ENCODE peak calls at places on chromosomes 7 and 10, in eight cellular contexts. N is cardiac fibroblast, Q is AG04450, L is mucosa of descending colon, R is OCI-LY7, P is BE2C, O is coronary artery, H is Karpas-422. U is an unnamed sample.

GRCh38 chr7:45404622-45405021 is 169.5 kb upstream of the ADCY1 start:
- DNase-seq in L (no peak), Q (no peak), N (no peak), H (no peak), O (no peak), R (no peak), P (no peak), U (no peak)

GRCh38 chr7:134685250-134685649 is 38.6 kb downstream of the BPGM start:
- DNase-seq in L (no peak), N (no peak), R (no peak), P (no peak), Q (no peak), H (no peak), O (no peak), U (no peak)

GRCh38 chr7:130277763-130278643 is 11.3 kb downstream of the CPA2 start:
- DNase-seq in P (peak), L (no peak), R (no peak), H (no peak), N (peak), O (no peak), Q (no peak), U (no peak)

GRCh38 chr7:51067757-51068156 is 248.9 kb downstream of the COBL start:
- DNase-seq in H (peak), L (no peak), P (peak), N (peak), O (no peak), R (peak), Q (peak), U (peak)

GRCh38 chr7:47371733-47372368 is 210.1 kb downstream of the TNS3 start:
- DNase-seq in L (peak), N (peak), Q (no peak), P (peak), R (no peak), O (no peak), H (no peak), U (no peak)

GRCh38 chr10:13637303-13637856 is 50.6 kb downstream of the PRPF18 start:
- DNase-seq in R (no peak), P (no peak), L (no peak), H (no peak), O (no peak), N (no peak), Q (no peak), U (no peak)

GRCh38 chr10:102004376-102004775 is 51.6 kb downstream of the ARMH3 start:
- DNase-seq in H (no peak), O (no peak), L (no peak), N (peak), P (no peak), Q (peak), R (no peak), U (no peak)

GRCh38 chr7:8190121-8190895 is 71.7 kb downstream of the ICA1 start:
- DNase-seq in O (no peak), N (peak), P (peak), Q (peak), H (peak), L (no peak), R (peak), U (peak)

GRCh38 chr10:74753295-74754211 is 72.8 kb upstream of the KAT6B start:
- DNase-seq in H (no peak), N (no peak), P (no peak), Q (no peak), L (no peak), O (no peak), R (no peak), U (no peak)

GRCh38 chr10:3090914-3091313 is 23.6 kb downstream of the PFKP start:
- DNase-seq in O (no peak), N (peak), H (no peak), R (no peak), P (no peak), L (no peak), Q (no peak), U (no peak)

GRCh38 chr10:21048086-21048485 is 151.0 kb upstream of the NEBL start:
- DNase-seq in Q (no peak), R (no peak), N (no peak), P (no peak), O (no peak), L (no peak), H (peak), U (no peak)

GRCh38 chr7:135994466-135995205 is 17.5 kb upstream of the MTPN start:
- DNase-seq in R (no peak), O (no peak), Q (no peak), H (no peak), P (no peak), N (peak), L (no peak), U (no peak)

GRCh38 chr10:28532223-28532508 is 752 bp upstream of the WAC start:
- DNase-seq in L (peak), R (no peak), P (peak), N (no peak), Q (peak), O (no peak), H (peak), U (no peak)

GRCh38 chr7:157357129-157358040 is 20.6 kb downstream of the DNAJB6 start:
- DNase-seq in H (no peak), R (no peak), N (no peak), P (no peak), Q (no peak), L (no peak), O (no peak), U (no peak)

GRCh38 chr7:93203496-93203895 is 22.8 kb downstream of the HEPACAM2 start:
- DNase-seq in N (no peak), L (no peak), H (no peak), R (no peak), Q (no peak), P (no peak), O (no peak), U (no peak)

GRCh38 chr10:15045380-15045779 is 1.6 kb downstream of the OLAH start:
- DNase-seq in O (no peak), Q (no peak), N (no peak), R (no peak), L (no peak), H (no peak), P (no peak), U (no peak)

GRCh38 chr10:101545898-101546297 is 42.2 kb downstream of the POLL start:
- DNase-seq in P (peak), Q (no peak), L (no peak), N (no peak), H (no peak), R (no peak), O (no peak), U (no peak)

GRCh38 chr7:31336202-31337035 is 4.1 kb downstream of the NEUROD6 start:
- DNase-seq in Q (no peak), L (no peak), O (no peak), N (no peak), H (no peak), R (no peak), P (no peak), U (no peak)

GRCh38 chr10:114272696-114273095 is 33.6 kb downstream of the VWA2 start:
- DNase-seq in O (no peak), Q (no peak), N (no peak), L (no peak), R (no peak), H (no peak), P (no peak), U (no peak)

GRCh38 chr10:44186150-44186549 is 198.7 kb downstream of the CXCL12 start:
- DNase-seq in L (no peak), O (no peak), R (no peak), Q (peak), N (peak), H (no peak), P (no peak), U (no peak)

GRCh38 chr7:30916767-30917166 is 5.1 kb downstream of the AQP1 start:
- DNase-seq in O (no peak), H (no peak), Q (no peak), N (no peak), P (no peak), R (no peak), L (peak), U (no peak)

GRCh38 chr7:28990200-28990960 is 32.2 kb upstream of the TRIL start:
- DNase-seq in P (peak), O (no peak), H (peak), N (peak), Q (no peak), L (no peak), R (no peak), U (no peak)

GRCh38 chr10:94963901-94964300 is 25.4 kb downstream of the CYP2C9 start:
- DNase-seq in O (no peak), L (no peak), H (peak), P (no peak), Q (no peak), R (peak), N (peak), U (no peak)

GRCh38 chr10:18618995-18619394 is 32.4 kb downstream of the NSUN6 start:
- DNase-seq in H (no peak), L (no peak), Q (no peak), P (no peak), O (no peak), N (peak), R (no peak), U (no peak)

GRCh38 chr10:113030453-113030852 is 80.4 kb downstream of the TCF7L2 start:
- DNase-seq in O (peak), N (no peak), H (no peak), L (no peak), P (no peak), Q (no peak), R (no peak), U (no peak)

GRCh38 chr7:23065974-23066373 is 39.6 kb upstream of the KLHL7 start:
- DNase-seq in L (no peak), Q (no peak), R (no peak), O (no peak), N (peak), H (no peak), P (no peak), U (no peak)

GRCh38 chr10:62045765-62046521 is 144.4 kb downstream of the ARID5B start:
- DNase-seq in R (peak), H (no peak), N (peak), Q (peak), P (no peak), L (no peak), O (no peak), U (no peak)

GRCh38 chr7:159093351-159093971 is 51.2 kb downstream of the VIPR2 start:
- DNase-seq in O (peak), R (no peak), Q (no peak), L (no peak), H (no peak), P (no peak), N (no peak), U (no peak)

GRCh38 chr10:80473692-80474596 is 19.8 kb downstream of the TSPAN14 start:
- DNase-seq in R (no peak), O (no peak), Q (no peak), L (no peak), P (no peak), N (no peak), H (no peak), U (no peak)

GRCh38 chr7:22578048-22578770 is 78.2 kb upstream of the STEAP1B start:
- DNase-seq in O (no peak), R (no peak), H (no peak), Q (no peak), N (peak), P (no peak), L (no peak), U (no peak)

GRCh38 chr10:133158756-133159610 is 1.0 kb upstream of the KNDC1 start:
- DNase-seq in O (peak), P (peak), R (no peak), Q (no peak), L (no peak), N (no peak), H (no peak), U (no peak)

GRCh38 chr7:12706900-12707536 is 19.6 kb downstream of the ARL4A start:
- DNase-seq in O (no peak), R (no peak), H (no peak), L (no peak), Q (no peak), N (no peak), P (no peak), U (no peak)

GRCh38 chr7:115293628-115294236 is 371.8 kb downstream of the MDFIC start:
- DNase-seq in N (no peak), R (no peak), Q (no peak), L (no peak), P (no peak), O (no peak), H (no peak), U (no peak)

GRCh38 chr10:25522946-25523608 is 348.3 kb downstream of the GPR158 start:
- DNase-seq in N (peak), O (no peak), H (no peak), Q (no peak), R (no peak), P (peak), L (no peak), U (no peak)

GRCh38 chr10:3774814-3775670 is 10.0 kb downstream of the KLF6 start:
- DNase-seq in O (peak), N (peak), Q (no peak), H (no peak), R (no peak), L (no peak), P (no peak), U (no peak)

GRCh38 chr10:51886438-51887068 is 187.2 kb upstream of the CSTF2T start:
- DNase-seq in H (no peak), Q (peak), O (no peak), N (peak), P (no peak), R (no peak), L (no peak), U (no peak)

DNA sequence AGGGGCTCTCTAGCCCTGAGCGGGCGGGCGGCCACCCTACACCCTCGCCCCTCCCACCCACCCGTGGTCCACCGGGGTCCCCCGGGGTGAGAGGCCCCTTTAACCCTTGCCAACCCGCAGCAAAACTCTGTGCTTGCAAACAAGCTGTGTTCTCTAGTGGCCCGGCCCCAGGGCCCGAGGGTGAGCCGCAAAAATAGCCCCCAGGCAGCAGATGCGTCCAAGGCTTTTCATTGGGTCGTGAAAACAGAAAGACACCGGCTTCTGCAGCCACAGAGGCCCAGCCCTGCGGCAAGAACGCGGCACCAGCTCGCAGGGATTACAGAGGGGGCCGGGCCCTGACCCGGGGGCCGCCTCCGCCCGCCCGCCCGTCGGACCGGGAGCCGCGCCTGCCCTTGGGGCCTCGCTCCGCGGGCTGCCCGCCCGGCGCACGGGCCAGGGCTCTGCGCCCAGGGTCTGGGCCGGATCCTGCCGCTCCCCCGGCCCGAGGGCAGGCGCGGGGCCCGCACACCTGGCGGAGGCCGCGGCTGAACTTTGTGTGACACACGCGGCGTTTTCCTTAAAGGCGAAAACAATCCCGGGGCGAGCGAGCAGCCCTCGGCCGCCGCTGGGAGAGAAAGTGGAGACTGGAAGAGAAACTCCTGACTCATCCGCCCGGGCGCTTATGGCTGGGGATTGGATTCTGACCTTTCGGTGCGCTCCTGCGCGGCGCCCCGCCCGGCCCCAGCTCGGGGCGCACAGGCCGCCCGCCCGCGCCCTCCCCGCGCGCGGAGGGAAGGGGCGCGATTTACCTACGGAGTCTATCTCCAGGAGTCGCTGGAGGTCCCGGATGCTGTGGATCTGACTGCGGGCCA is 2.8 kb downstream of the PDGFA start:
- DNase-seq in Q (no peak), R (no peak), H (no peak), L (peak), P (no peak), O (no peak), N (peak), U (no peak)
- H3K4me3 ChIP-seq in Q (peak), R (no peak), H (no peak), L (peak), P (no peak), O (peak), N (peak), U (no peak)

GRCh38 chr10:65891073-65891981 is 1034.5 kb upstream of the LRRTM3 start:
- DNase-seq in N (no peak), L (no peak), R (no peak), Q (no peak), P (no peak), H (peak), O (no peak), U (no peak)
- H3K4me3 ChIP-seq in N (no peak), L (no peak), R (no peak), Q (no peak), P (no peak), H (peak), O (no peak), U (no peak)

GRCh38 chr7:36285276-36285675 is 104.4 kb upstream of the ANLN start:
- DNase-seq in H (no peak), Q (no peak), L (no peak), P (no peak), R (no peak), O (no peak), N (no peak), U (no peak)

GRCh38 chr7:36286688-36287087 is 103.0 kb upstream of the ANLN start:
- DNase-seq in H (no peak), Q (no peak), N (no peak), O (no peak), R (no peak), P (no peak), L (no peak), U (no peak)

GRCh38 chr7:36288501-36288900 is 101.2 kb upstream of the ANLN start:
- DNase-seq in H (no peak), Q (no peak), R (no peak), L (no peak), N (no peak), O (no peak), P (no peak), U (no peak)

GRCh38 chr7:36286241-36286640 is 103.4 kb upstream of the ANLN start:
- DNase-seq in O (no peak), H (peak), R (peak), L (no peak), N (no peak), P (no peak), Q (no peak), U (peak)

GRCh38 chr7:36287371-36288241 is 102.1 kb upstream of the ANLN start:
- DNase-seq in L (peak), N (no peak), O (no peak), Q (no peak), R (peak), H (peak), P (no peak), U (peak)
- H3K4me3 ChIP-seq in L (no peak), N (no peak), O (no peak), Q (no peak), R (peak), H (peak), P (no peak), U (peak)

DNA sequence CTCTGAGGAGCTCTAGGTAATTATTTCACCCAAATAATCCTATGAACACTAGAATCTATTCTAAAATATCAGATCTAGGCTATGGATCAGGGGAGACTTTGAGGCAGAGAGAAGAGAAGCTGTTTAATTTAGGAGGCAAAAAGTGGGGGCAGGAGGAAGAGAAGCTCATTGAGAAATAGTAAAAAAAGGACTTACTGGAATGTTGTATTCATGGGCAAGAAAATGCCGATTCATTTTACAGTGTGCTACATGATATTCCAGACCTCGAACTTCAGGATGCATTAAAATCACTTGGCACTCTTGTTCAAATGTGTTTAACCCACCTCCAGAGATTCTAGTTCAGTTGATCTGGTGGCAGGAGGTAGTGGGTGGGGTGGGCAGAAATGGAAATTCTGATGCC is 109.5 kb upstream of the ITGB1 start:
- DNase-seq in L (no peak), Q (no peak), O (no peak), N (peak), P (no peak), R (no peak), H (no peak), U (no peak)
- H3K4me3 ChIP-seq in L (no peak), Q (no peak), O (no peak), N (no peak), P (no peak), R (no peak), H (no peak), U (no peak)

GRCh38 chr7:19111474-19112143 is 5.8 kb downstream of the TWIST1 start:
- DNase-seq in N (no peak), P (no peak), R (no peak), O (no peak), Q (no peak), L (no peak), H (no peak), U (no peak)

GRCh38 chr7:19110026-19110777 is 7.2 kb downstream of the TWIST1 start:
- DNase-seq in R (no peak), L (no peak), N (no peak), P (no peak), H (no peak), O (no peak), Q (no peak), U (no peak)

GRCh38 chr7:19112290-19113000 is 5.0 kb downstream of the TWIST1 start:
- DNase-seq in N (peak), P (peak), R (no peak), L (no peak), Q (no peak), H (no peak), O (no peak), U (no peak)

GRCh38 chr7:19108985-19109946 is 8.2 kb downstream of the TWIST1 start:
- DNase-seq in P (no peak), L (no peak), Q (no peak), H (no peak), R (no peak), O (no peak), N (no peak), U (no peak)

DNA sequence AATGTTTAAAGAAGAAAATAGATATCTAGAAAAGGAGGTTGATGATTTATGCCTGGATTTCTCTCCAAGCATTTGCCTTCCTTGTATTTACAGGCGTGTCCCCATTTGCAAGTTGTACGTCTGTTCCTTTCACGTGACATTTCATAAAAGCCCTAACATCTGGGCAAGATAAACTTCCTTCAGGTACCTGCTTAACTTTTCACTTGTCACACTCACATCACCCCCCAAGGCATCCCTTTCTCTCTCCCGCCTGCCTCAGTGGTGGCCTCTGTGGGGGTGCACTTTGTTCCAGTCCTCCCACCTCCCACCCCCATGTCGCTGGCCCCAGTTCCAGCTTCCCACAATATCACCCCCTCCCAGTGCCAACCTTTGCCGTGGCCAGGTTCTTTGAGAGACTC is 6.7 kb downstream of the TWIST1 start:
- DNase-seq in H (no peak), P (no peak), O (no peak), R (no peak), Q (no peak), N (no peak), L (no peak), U (no peak)
- H3K4me3 ChIP-seq in H (no peak), P (peak), O (no peak), R (no peak), Q (no peak), N (no peak), L (no peak), U (no peak)

GRCh38 chr7:52781250-52781649 is 254.2 kb upstream of the POM121L12 start:
- DNase-seq in L (no peak), R (no peak), Q (no peak), H (no peak), O (no peak), N (no peak), P (no peak), U (no peak)
- H3K4me3 ChIP-seq in L (no peak), R (no peak), Q (no peak), H (no peak), O (no peak), N (no peak), P (no peak), U (no peak)

GRCh38 chr10:92970301-92971070 is 90.1 kb upstream of the CYP26C1 start:
- DNase-seq in R (no peak), H (no peak), N (no peak), Q (no peak), P (no peak), O (no peak), L (no peak), U (no peak)

GRCh38 chr10:92961638-92962037 is 99.0 kb upstream of the CYP26C1 start:
- DNase-seq in P (no peak), O (no peak), L (no peak), Q (no peak), N (no peak), H (no peak), R (no peak), U (no peak)

GRCh38 chr10:92969151-92969550 is 91.4 kb upstream of the CYP26C1 start:
- DNase-seq in O (no peak), P (no peak), H (no peak), L (no peak), N (no peak), Q (no peak), R (no peak), U (no peak)

GRCh38 chr10:92965314-92965713 is 95.3 kb upstream of the CYP26C1 start:
- DNase-seq in H (peak), R (peak), P (no peak), N (peak), L (no peak), Q (no peak), O (no peak), U (peak)
- H3K4me3 ChIP-seq in H (no peak), R (no peak), P (no peak), N (no peak), L (no peak), Q (no peak), O (peak), U (no peak)

U was measured in CD4-positive, alpha-beta memory T cell.